ENCODE peak calls at places on chromosome 13, in six cellular contexts. D is nephron progenitor cell, K is progenitor cell of endocrine pancreas, J is left cardiac atrium, Z is LHCN-M2, W is mucosa of descending colon. I is an unnamed sample.

GRCh38 chr13:92974905-92975429 is 251.6 kb upstream of the GPC6 start:
- DNase-seq in J (no peak), Z (no peak), K (no peak), D (no peak), W (no peak), I (no peak)

GRCh38 chr13:26923824-26924605 is 163.4 kb upstream of the GPR12 start:
- DNase-seq in J (no peak), K (no peak), Z (peak; percentile 46), D (no peak), W (no peak), I (no peak)

GRCh38 chr13:41782086-41782485 is 178.8 kb downstream of the VWA8 start:
- DNase-seq in Z (no peak), J (no peak), K (no peak), W (no peak), D (no peak), I (no peak)

GRCh38 chr13:99988469-99989375 is 7.1 kb downstream of the ZIC2 start:
- DNase-seq in W (no peak), Z (no peak), J (no peak), K (no peak), D (peak; percentile 31), I (no peak)

GRCh38 chr13:77492982-77493381 is 42.5 kb upstream of the SCEL start:
- DNase-seq in W (no peak), D (no peak), J (no peak), K (no peak), Z (peak; percentile 12), I (peak; percentile 4)

GRCh38 chr13:110400786-110401533 is 93.9 kb downstream of the COL4A2 start:
- DNase-seq in W (no peak), D (no peak), K (no peak), J (no peak), Z (no peak), I (no peak)

GRCh38 chr13:102993348-102993747 is 72.9 kb downstream of the SLC10A2 start:
- DNase-seq in W (no peak), Z (no peak), J (no peak), K (no peak), D (no peak), I (no peak)

GRCh38 chr13:101258071-101258470 is 158.2 kb downstream of the NALCN start:
- DNase-seq in D (peak; percentile 38), Z (peak; percentile 96), J (no peak), W (no peak), K (no peak), I (no peak)

GRCh38 chr13:110339975-110340550 is 33.0 kb downstream of the COL4A2 start:
- DNase-seq in K (no peak), J (no peak), D (no peak), Z (no peak), W (no peak), I (no peak)

GRCh38 chr13:74774252-74774651 is 640.0 kb upstream of the KLF12 start:
- DNase-seq in W (no peak), J (no peak), D (no peak), K (no peak), Z (peak; percentile 75), I (no peak)

GRCh38 chr13:99312493-99312883 is 5.3 kb upstream of the GPR183 start:
- DNase-seq in D (no peak), Z (peak; percentile 99), K (no peak), J (peak; percentile 62), W (peak; percentile 63), I (peak; percentile 10)

GRCh38 chr13:97388385-97388784 is 45.6 kb upstream of the RAP2A start:
- DNase-seq in K (no peak), J (no peak), Z (no peak), W (no peak), D (no peak), I (no peak)

GRCh38 chr13:98957731-98958442 is 20.0 kb downstream of the DOCK9 start:
- DNase-seq in W (no peak), J (no peak), Z (peak; percentile 77), D (no peak), K (no peak), I (no peak)

GRCh38 chr13:105642511-105642958 is 892.9 kb downstream of the EFNB2 start:
- DNase-seq in W (no peak), D (no peak), K (no peak), J (no peak), Z (peak; percentile 12), I (no peak)

GRCh38 chr13:28239374-28239773 is 101.0 kb downstream of the PAN3 start:
- DNase-seq in D (no peak), Z (peak; percentile 77), J (no peak), W (no peak), K (no peak), I (no peak)

GRCh38 chr13:30744056-30744684 is 8.8 kb downstream of the ALOX5AP start:
- DNase-seq in J (peak; percentile 33), W (peak; percentile 80), K (no peak), Z (peak; percentile 52), D (no peak), I (peak; percentile 2)

GRCh38 chr13:40662866-40663265 is 3.6 kb downstream of the FOXO1 start:
- DNase-seq in W (no peak), K (no peak), Z (no peak), J (no peak), D (no peak), I (no peak)

GRCh38 chr13:109130093-109130835 is 500.9 kb downstream of the MYO16 start:
- DNase-seq in Z (no peak), W (no peak), D (no peak), J (no peak), K (no peak), I (no peak)

GRCh38 chr13:111152836-111153235 is 37.7 kb downstream of the ARHGEF7 start:
- DNase-seq in D (no peak), W (no peak), J (no peak), K (no peak), Z (no peak), I (peak; percentile 58)

GRCh38 chr13:51112771-51113170 is 1.7 kb upstream of the C13orf42 start:
- DNase-seq in J (no peak), K (no peak), W (no peak), D (no peak), Z (no peak), I (no peak)

GRCh38 chr13:107644136-107644535 is 571.2 kb downstream of the LIG4 start:
- DNase-seq in K (no peak), Z (no peak), J (no peak), W (no peak), D (no peak), I (no peak)

GRCh38 chr13:33207616-33207964 is 78.0 kb downstream of the STARD13 start:
- DNase-seq in D (no peak), J (no peak), W (no peak), Z (peak; percentile 66), K (no peak), I (peak; percentile 17)

GRCh38 chr13:97502192-97502591 is 68.2 kb downstream of the RAP2A start:
- DNase-seq in K (no peak), D (no peak), W (no peak), J (peak; percentile 32), Z (no peak), I (no peak)

GRCh38 chr13:36323951-36324566 is 22.1 kb downstream of the SPART start:
- DNase-seq in K (no peak), W (no peak), D (no peak), Z (peak; percentile 77), J (no peak), I (no peak)

GRCh38 chr13:96898212-96898611 is 96.1 kb downstream of the OXGR1 start:
- DNase-seq in D (no peak), W (no peak), Z (no peak), J (no peak), K (no peak), I (no peak)

GRCh38 chr13:25882732-25883357 is 169.0 kb downstream of the SHISA2 start:
- DNase-seq in W (no peak), J (no peak), Z (no peak), K (no peak), D (no peak), I (no peak)

GRCh38 chr13:48595330-48596127 is 58.2 kb upstream of the CYSLTR2 start:
- DNase-seq in D (no peak), W (no peak), Z (peak; percentile 69), K (peak; percentile 13), J (peak; percentile 69), I (peak; percentile 41)

GRCh38 chr13:28659611-28659970 is 661 bp downstream of the POMP start:
- DNase-seq in D (no peak), W (no peak), J (no peak), Z (peak; percentile 42), K (no peak), I (peak; percentile 76)

GRCh38 chr13:102333320-102334181 is 68.3 kb downstream of the FGF14 start:
- DNase-seq in K (no peak), J (no peak), W (no peak), D (no peak), Z (no peak), I (no peak)